ENCODE peak calls at places on chromosomes 12 and 14, in seven cellular contexts. J is NCI-H1092; B is putamen; U is M059J; G is CD8-positive, alpha-beta memory T cell; L is dorsolateral prefrontal cortex; I is fibroblast of villous mesenchyme. K is an unnamed sample.

GRCh38 chr14:53148612-53149202 is 4.4 kb downstream of the DDHD1 start:
- DNase-seq in J (no peak), U (no peak), L (no peak), G (no peak), B (no peak), I (no peak), K (no peak)

GRCh38 chr12:4133636-4134433 is 139.7 kb upstream of the CCND2 start:
- DNase-seq in B (no peak), U (no peak), G (no peak), I (no peak), L (peak; percentile 20), J (no peak), K (peak; percentile 28)

GRCh38 chr14:96062010-96062409 is 22.8 kb downstream of the C14orf132 start:
- DNase-seq in J (no peak), U (no peak), G (no peak), B (no peak), L (no peak), I (no peak), K (peak; percentile 67)

GRCh38 chr14:75050852-75051555 is at the start of gene MLH3:
- DNase-seq in J (peak; percentile 83), U (peak; percentile 81), G (peak; percentile 87), L (peak; percentile 70), B (peak; percentile 88), I (peak; percentile 73), K (peak; percentile 85)

GRCh38 chr12:88172844-88173407 is 30.8 kb downstream of the TMTC3 start:
- DNase-seq in I (no peak), G (no peak), J (no peak), L (no peak), U (no peak), B (no peak), K (no peak)

GRCh38 chr14:70808402-70809237 is 693 bp downstream of the MAP3K9 start:
- DNase-seq in J (no peak), L (no peak), I (no peak), B (no peak), G (peak; percentile 74), U (peak; percentile 50), K (no peak)

GRCh38 chr14:60509438-60510253 is 700 bp downstream of the SIX6 start:
- DNase-seq in U (no peak), G (no peak), I (no peak), B (no peak), J (no peak), L (no peak), K (no peak)

GRCh38 chr12:57826400-57826799 is 7.9 kb upstream of the AVIL start:
- DNase-seq in B (no peak), G (no peak), L (no peak), U (no peak), I (no peak), J (no peak), K (no peak)

GRCh38 chr14:75648066-75648838 is 12.4 kb downstream of the ERG28 start:
- DNase-seq in B (no peak), J (no peak), G (no peak), U (peak; percentile 93), L (peak; percentile 12), I (peak; percentile 89), K (no peak)

GRCh38 chr12:46518184-46518583 is 145.6 kb upstream of the SLC38A2 start:
- DNase-seq in U (no peak), G (no peak), J (no peak), L (no peak), I (peak; percentile 78), B (no peak), K (no peak)

GRCh38 chr12:84397846-84398245 is 514.8 kb downstream of the SLC6A15 start:
- DNase-seq in G (no peak), I (no peak), J (no peak), L (no peak), U (no peak), B (no peak), K (no peak)

GRCh38 chr14:73736842-73737241 is 22.7 kb upstream of the PNMA1 start:
- DNase-seq in I (no peak), G (no peak), U (no peak), J (no peak), L (no peak), B (no peak), K (no peak)

GRCh38 chr12:112294793-112295192 is 87.4 kb downstream of the HECTD4 start:
- DNase-seq in B (no peak), I (peak; percentile 47), L (no peak), J (no peak), U (peak; percentile 16), G (no peak), K (no peak)

GRCh38 chr12:52268212-52268611 is 6.2 kb upstream of the KRT86 start:
- DNase-seq in L (no peak), G (no peak), B (no peak), J (no peak), U (peak; percentile 93), I (no peak), K (no peak)

GRCh38 chr12:62637679-62638078 is 171.1 kb downstream of the MON2 start:
- DNase-seq in U (no peak), G (no peak), J (no peak), I (no peak), B (no peak), L (no peak), K (no peak)

GRCh38 chr12:47729233-47729632 is 3.9 kb upstream of the ENDOU start:
- DNase-seq in B (no peak), J (no peak), L (no peak), G (no peak), U (peak; percentile 52), I (peak; percentile 40), K (no peak)

GRCh38 chr14:65850429-65851145 is 438.1 kb downstream of the FUT8 start:
- DNase-seq in U (peak; percentile 30), B (no peak), L (peak; percentile 23), J (peak; percentile 73), G (peak; percentile 70), I (no peak), K (peak; percentile 96)

GRCh38 chr14:69879175-69880047 is at the start of gene SMOC1:
- DNase-seq in U (no peak), I (no peak), J (peak; percentile 64), G (no peak), L (peak; percentile 64), B (peak; percentile 24), K (peak; percentile 23)

GRCh38 chr14:94367896-94368590 is 20.4 kb downstream of the SERPINA1 start:
- DNase-seq in J (no peak), B (no peak), L (no peak), G (no peak), I (no peak), U (no peak), K (no peak)

GRCh38 chr14:71834308-71835204 is 97.7 kb upstream of the RGS6 start:
- DNase-seq in L (no peak), G (no peak), I (no peak), U (no peak), J (no peak), B (no peak), K (no peak)

GRCh38 chr14:56774503-56774902 is 35.8 kb downstream of the OTX2 start:
- DNase-seq in U (no peak), B (no peak), I (no peak), L (no peak), G (no peak), J (no peak), K (no peak)

GRCh38 chr14:22097072-22097471 is 423.5 kb upstream of the OR4E1 start:
- DNase-seq in G (no peak), J (no peak), B (no peak), I (peak; percentile 12), L (no peak), U (no peak), K (no peak)

GRCh38 chr12:24821691-24822090 is 127.2 kb downstream of the BCAT1 start:
- DNase-seq in G (no peak), L (no peak), J (no peak), I (peak; percentile 48), U (peak; percentile 87), B (no peak), K (no peak)

GRCh38 chr14:64438181-64438839 is 27.0 kb upstream of the AKAP5 start:
- DNase-seq in U (peak; percentile 90), J (no peak), B (no peak), L (no peak), I (peak; percentile 86), G (no peak), K (no peak)

GRCh38 chr12:68915055-68915454 is 17.9 kb downstream of the CPM start:
- DNase-seq in U (peak; percentile 88), J (no peak), L (no peak), G (no peak), I (peak; percentile 70), B (no peak), K (no peak)